ENCODE peak calls at places on chromosomes 13 and 19, in six cellular contexts. C is NCI-H510A; Y is stimulated activated CD4-positive, alpha-beta T cell treated with anti-CD3 and anti-CD28 coated beads, Interleukin-2, amount 100 ng/mL, for 48 hours; X is activated CD4-positive, alpha-beta T cell treated with anti-CD3 and anti-CD28 coated beads, Interleukin-2, amount 10 ng/mL, durations not matched to agents 7 days and 5 days; M is CD4-positive, CD25-positive, alpha-beta regulatory T cell; F is RPMI7951. U is an unnamed sample.

GRCh38 chr19:33699754-33700407 is 78.1 kb downstream of the CHST8 start:
- DNase-seq in C (no peak), Y (no peak), X (no peak), M (no peak), F (no peak), U (no peak)

GRCh38 chr19:2248136-2249009 is 750 bp upstream of the AMH start:
- DNase-seq in C (no peak), Y (no peak), X (no peak), M (no peak), F (no peak), U (no peak)

GRCh38 chr19:588758-589692 is 656 bp upstream of the HCN2 start:
- DNase-seq in C (peak; percentile 57), Y (no peak), X (no peak), M (no peak), F (no peak), U (no peak)

GRCh38 chr13:23443878-23444277 is 10.4 kb upstream of the SACS start:
- DNase-seq in C (peak; percentile 29), Y (no peak), X (no peak), M (no peak), F (no peak), U (no peak)

GRCh38 chr19:50703915-50704548 is 15.6 kb downstream of the SHANK1 start:
- DNase-seq in C (no peak), Y (no peak), X (no peak), M (no peak), F (peak; percentile 46), U (no peak)

GRCh38 chr13:27774651-27775050 is 17.6 kb upstream of the GSX1 start:
- DNase-seq in C (no peak), Y (no peak), X (no peak), M (no peak), F (no peak), U (no peak)

GRCh38 chr13:30145709-30146367 is 161.5 kb downstream of the KATNAL1 start:
- DNase-seq in C (no peak), Y (no peak), X (no peak), M (no peak), F (no peak), U (no peak)

GRCh38 chr19:57771417-57771816 is 1.9 kb downstream of the ZNF586 start:
- DNase-seq in C (no peak), Y (no peak), X (no peak), M (no peak), F (no peak), U (no peak)

GRCh38 chr13:110425444-110425780 is 118.3 kb downstream of the COL4A2 start:
- DNase-seq in C (no peak), Y (no peak), X (no peak), M (no peak), F (no peak), U (no peak)

GRCh38 chr13:96388598-96388997 is 298.7 kb downstream of the HS6ST3 start:
- DNase-seq in C (no peak), Y (no peak), X (no peak), M (no peak), F (no peak), U (no peak)

GRCh38 chr13:109868583-109869311 is 82.4 kb upstream of the IRS2 start:
- DNase-seq in C (no peak), Y (no peak), X (no peak), M (no peak), F (no peak), U (no peak)

GRCh38 chr19:4556574-4557185 is 2.8 kb downstream of the SEMA6B start:
- DNase-seq in C (no peak), Y (peak; percentile 52), X (peak; percentile 14), M (no peak), F (peak; percentile 36), U (peak; percentile 63)

GRCh38 chr19:38265213-38265861 is 964 bp downstream of the SPINT2 start:
- DNase-seq in C (no peak), Y (no peak), X (peak; percentile 13), M (no peak), F (no peak), U (peak; percentile 51)

GRCh38 chr19:35816262-35816661 is 3.6 kb upstream of the PRODH2 start:
- DNase-seq in C (no peak), Y (no peak), X (no peak), M (no peak), F (no peak), U (no peak)

GRCh38 chr13:46484561-46484960 is 68.4 kb upstream of the LRCH1 start:
- DNase-seq in C (no peak), Y (no peak), X (no peak), M (no peak), F (no peak), U (no peak)

GRCh38 chr13:25286308-25286968 is 850 bp downstream of the MTMR6 start:
- DNase-seq in C (no peak), Y (no peak), X (peak; percentile 54), M (peak; percentile 30), F (peak; percentile 54), U (peak; percentile 63)

GRCh38 chr13:112225429-112226090 is 150.6 kb upstream of the SPACA7 start:
- DNase-seq in C (no peak), Y (no peak), X (no peak), M (no peak), F (no peak), U (no peak)

GRCh38 chr13:45876781-45877180 is 25.2 kb upstream of the SIAH3 start:
- DNase-seq in C (no peak), Y (no peak), X (no peak), M (no peak), F (no peak), U (no peak)

GRCh38 chr13:49304356-49304755 is 56.6 kb downstream of the CDADC1 start:
- DNase-seq in C (no peak), Y (no peak), X (no peak), M (no peak), F (no peak), U (no peak)

GRCh38 chr19:2278504-2279158 is 3.3 kb downstream of the PEAK3 start:
- DNase-seq in C (no peak), Y (no peak), X (no peak), M (no peak), F (no peak), U (peak; percentile 21)

GRCh38 chr19:15022752-15023151 is 26.5 kb upstream of the CASP14 start:
- DNase-seq in C (no peak), Y (no peak), X (no peak), M (no peak), F (no peak), U (no peak)

GRCh38 chr19:40269216-40269940 is 15.8 kb downstream of the AKT2 start:
- DNase-seq in C (no peak), Y (no peak), X (no peak), M (no peak), F (no peak), U (no peak)

GRCh38 chr19:6587093-6587820 is 3.7 kb downstream of the CD70 start:
- DNase-seq in C (no peak), Y (no peak), X (peak; percentile 24), M (no peak), F (no peak), U (peak; percentile 75)

GRCh38 chr13:23598371-23598770 is 28.2 kb downstream of the TNFRSF19 start:
- DNase-seq in C (no peak), Y (no peak), X (no peak), M (no peak), F (no peak), U (no peak)

GRCh38 chr13:21434588-21434987 is 24.5 kb downstream of the ZDHHC20 start:
- DNase-seq in C (no peak), Y (no peak), X (no peak), M (no peak), F (peak; percentile 10), U (no peak)

GRCh38 chr13:96662036-96662435 is 332.2 kb downstream of the OXGR1 start:
- DNase-seq in C (no peak), Y (no peak), X (no peak), M (no peak), F (no peak), U (no peak)

GRCh38 chr19:48152552-48152951 is 17.6 kb downstream of the LIG1 start:
- DNase-seq in C (no peak), Y (peak; percentile 60), X (peak; percentile 74), M (peak; percentile 46), F (peak; percentile 59), U (peak; percentile 72)